ENCODE peak calls at places on chromosomes 1 and 21, in seven cellular contexts. Z is NCI-H226; O is cardiac muscle cell; L is GM12891; K is lung; T is activated CD4-positive, alpha-beta T cell treated with anti-CD3 and anti-CD28 coated beads for 24 hours; R is body of pancreas. N is an unnamed sample.

GRCh38 chr1:1162597-1163537 is 10.8 kb upstream of the TTLL10 start:
- DNase-seq in Z (no peak), O (no peak), L (no peak), K (peak), T (no peak), R (peak), N (peak)

GRCh38 chr1:155873860-155874259 is 14.5 kb downstream of the SYT11 start:
- DNase-seq in Z (peak), O (peak), L (no peak), K (no peak), T (no peak), R (no peak), N (no peak)

GRCh38 chr1:27849951-27850350 is 19.4 kb downstream of the PPP1R8 start:
- DNase-seq in Z (no peak), O (no peak), L (no peak), K (no peak), T (no peak), R (no peak), N (no peak)

GRCh38 chr1:188425687-188426086 is 1596.9 kb downstream of the PLA2G4A start:
- DNase-seq in Z (peak), O (peak), L (no peak), K (no peak), T (no peak), R (no peak), N (no peak)

GRCh38 chr1:208562021-208562950 is 318.1 kb upstream of the PLXNA2 start:
- DNase-seq in Z (no peak), O (no peak), L (no peak), K (no peak), T (no peak), R (no peak), N (no peak)

GRCh38 chr1:109823543-109824348 is 60.0 kb upstream of the EPS8L3 start:
- DNase-seq in Z (peak), O (peak), L (no peak), K (peak), T (no peak), R (peak), N (no peak)

GRCh38 chr1:111903148-111903857 is 86.2 kb downstream of the KCND3 start:
- DNase-seq in Z (no peak), O (no peak), L (no peak), K (no peak), T (no peak), R (no peak), N (no peak)

GRCh38 chr21:37658994-37659458 is 257.2 kb downstream of the KCNJ6 start:
- DNase-seq in Z (no peak), O (peak), L (no peak), K (no peak), T (no peak), R (peak), N (peak)

GRCh38 chr1:86858524-86859261 is 55.2 kb downstream of the SELENOF start:
- DNase-seq in Z (no peak), O (no peak), L (no peak), K (no peak), T (no peak), R (no peak), N (no peak)

GRCh38 chr1:182035097-182035770 is 26.3 kb downstream of the ZNF648 start:
- DNase-seq in Z (no peak), O (no peak), L (no peak), K (no peak), T (no peak), R (no peak), N (no peak)

GRCh38 chr1:207024202-207025143 is 8.1 kb downstream of the C1orf116 start:
- DNase-seq in Z (peak), O (peak), L (no peak), K (no peak), T (no peak), R (no peak), N (no peak)

GRCh38 chr1:37954316-37954971 is 7.6 kb upstream of the INPP5B start:
- DNase-seq in Z (no peak), O (no peak), L (no peak), K (no peak), T (no peak), R (no peak), N (no peak)

GRCh38 chr1:230768903-230769570 is 21.8 kb downstream of the CAPN9 start:
- DNase-seq in Z (no peak), O (peak), L (no peak), K (no peak), T (no peak), R (peak), N (peak)

GRCh38 chr1:96978867-96979266 is 257.3 kb downstream of the PTBP2 start:
- DNase-seq in Z (no peak), O (no peak), L (no peak), K (no peak), T (no peak), R (no peak), N (no peak)

GRCh38 chr1:225460737-225461532 is 33.1 kb upstream of the LBR start:
- DNase-seq in Z (no peak), O (no peak), L (no peak), K (no peak), T (peak), R (no peak), N (no peak)

GRCh38 chr1:17676387-17677060 is 78.6 kb upstream of the ACTL8 start:
- DNase-seq in Z (no peak), O (no peak), L (no peak), K (no peak), T (no peak), R (no peak), N (no peak)

GRCh38 chr1:44787506-44787905 is 464 bp downstream of the BEST4 start:
- DNase-seq in Z (no peak), O (no peak), L (no peak), K (no peak), T (no peak), R (no peak), N (no peak)

GRCh38 chr1:228891134-228892034 is 156.1 kb downstream of the RHOU start:
- DNase-seq in Z (no peak), O (no peak), L (no peak), K (no peak), T (no peak), R (no peak), N (no peak)

GRCh38 chr1:57824535-57824934 is 400.7 kb upstream of the DAB1 start:
- DNase-seq in Z (no peak), O (no peak), L (no peak), K (no peak), T (no peak), R (no peak), N (no peak)

GRCh38 chr21:27464643-27465042 is 497.8 kb upstream of the ADAMTS5 start:
- DNase-seq in Z (peak), O (no peak), L (no peak), K (no peak), T (no peak), R (no peak), N (no peak)

GRCh38 chr1:219792337-219793021 is 135.9 kb downstream of the SLC30A10 start:
- DNase-seq in Z (peak), O (peak), L (no peak), K (no peak), T (no peak), R (no peak), N (no peak)

GRCh38 chr1:1669468-1670440 is 10.9 kb upstream of the CDK11B start:
- DNase-seq in Z (no peak), O (no peak), L (no peak), K (no peak), T (no peak), R (no peak), N (no peak)

GRCh38 chr1:163173121-163173520 is 29.6 kb downstream of the RGS5 start:
- DNase-seq in Z (no peak), O (no peak), L (no peak), K (no peak), T (no peak), R (no peak), N (no peak)

GRCh38 chr1:61953076-61953789 is 211.0 kb downstream of the PATJ start:
- DNase-seq in Z (no peak), O (no peak), L (no peak), K (no peak), T (no peak), R (no peak), N (no peak)

GRCh38 chr1:248821101-248821500 is 4.6 kb downstream of the SH3BP5L start:
- DNase-seq in Z (peak), O (peak), L (no peak), K (no peak), T (no peak), R (no peak), N (no peak)

GRCh38 chr1:27970401-27970800 is 10.6 kb downstream of the XKR8 start:
- DNase-seq in Z (no peak), O (peak), L (no peak), K (no peak), T (no peak), R (peak), N (no peak)

GRCh38 chr1:97353094-97353493 is 567.7 kb downstream of the DPYD start:
- DNase-seq in Z (no peak), O (no peak), L (no peak), K (no peak), T (no peak), R (no peak), N (no peak)

GRCh38 chr21:41991659-41992058 is 18.5 kb downstream of the ZBTB21 start:
- DNase-seq in Z (no peak), O (no peak), L (no peak), K (no peak), T (no peak), R (no peak), N (no peak)

GRCh38 chr1:170594227-170594626 is 62.3 kb downstream of the GORAB start:
- DNase-seq in Z (no peak), O (no peak), L (no peak), K (no peak), T (no peak), R (no peak), N (no peak)

GRCh38 chr1:154847891-154848290 is 22.2 kb downstream of the KCNN3 start:
- DNase-seq in Z (no peak), O (peak), L (no peak), K (no peak), T (no peak), R (no peak), N (no peak)

GRCh38 chr1:53369761-53370160 is 41.9 kb upstream of the LRP8 start:
- DNase-seq in Z (no peak), O (no peak), L (no peak), K (no peak), T (no peak), R (no peak), N (no peak)

GRCh38 chr1:52676249-52676903 is 21.8 kb downstream of the COA7 start:
- DNase-seq in Z (no peak), O (peak), L (no peak), K (no peak), T (no peak), R (peak), N (no peak)

GRCh38 chr1:162700131-162700530 is 67.9 kb downstream of the DDR2 start:
- DNase-seq in Z (no peak), O (no peak), L (no peak), K (no peak), T (no peak), R (no peak), N (no peak)

GRCh38 chr1:100309863-100310262 is 42.4 kb upstream of the CDC14A start:
- DNase-seq in Z (no peak), O (no peak), L (no peak), K (no peak), T (no peak), R (no peak), N (no peak)

GRCh38 chr1:213435715-213436114 is 384.7 kb downstream of the RPS6KC1 start:
- DNase-seq in Z (no peak), O (no peak), L (no peak), K (no peak), T (no peak), R (no peak), N (no peak)

GRCh38 chr1:17189632-17190525 is 15.0 kb upstream of the PADI1 start:
- DNase-seq in Z (peak), O (peak), L (no peak), K (no peak), T (no peak), R (no peak), N (no peak)

GRCh38 chr1:183881387-183882084 is 76.6 kb downstream of the RGL1 start:
- DNase-seq in Z (peak), O (peak), L (no peak), K (peak), T (no peak), R (peak), N (peak)

GRCh38 chr1:82318921-82319320 is 518.2 kb downstream of the ADGRL2 start:
- DNase-seq in Z (peak), O (peak), L (no peak), K (no peak), T (no peak), R (no peak), N (no peak)

GRCh38 chr1:42046772-42047552 is 106.2 kb upstream of the GUCA2B start:
- DNase-seq in Z (no peak), O (peak), L (no peak), K (no peak), T (no peak), R (peak), N (no peak)